ENCODE peak calls at places on chromosomes 13 and 19, in six cellular contexts. Z is fibroblast of lung, S is AG04450, H is GM13976, A is adrenal gland, N is GM10248. O is an unnamed sample.

GRCh38 chr13:99125335-99125915 is 75.2 kb upstream of the UBAC2 start:
- DNase-seq in Z (no peak), S (no peak), H (no peak), A (no peak), N (no peak), O (no peak)

GRCh38 chr13:44439615-44440014 is 66.0 kb downstream of the SERP2 start:
- DNase-seq in Z (no peak), S (no peak), H (no peak), A (no peak), N (no peak), O (no peak)

GRCh38 chr19:47741544-47742125 is 3.7 kb upstream of the NOP53 start:
- DNase-seq in Z (no peak), S (no peak), H (no peak), A (no peak), N (no peak), O (no peak)

GRCh38 chr19:2650515-2650914 is 52.0 kb downstream of the GNG7 start:
- DNase-seq in Z (no peak), S (no peak), H (no peak), A (no peak), N (no peak), O (no peak)

GRCh38 chr13:51539887-51540286 is 44.4 kb upstream of the WDFY2 start:
- DNase-seq in Z (no peak), S (no peak), H (no peak), A (no peak), N (no peak), O (no peak)

GRCh38 chr19:39347332-39348227 is 5.4 kb downstream of the SAMD4B start:
- DNase-seq in Z (peak), S (no peak), H (no peak), A (no peak), N (no peak), O (no peak)

GRCh38 chr19:18202759-18203407 is 959 bp downstream of the RAB3A start:
- DNase-seq in Z (no peak), S (no peak), H (no peak), A (peak), N (peak), O (peak)

GRCh38 chr13:64723735-64724134 is 2506.4 kb downstream of the PCDH9 start:
- DNase-seq in Z (peak), S (peak), H (no peak), A (no peak), N (no peak), O (peak)

GRCh38 chr13:79423801-79424642 is 18.0 kb upstream of the RBM26 start:
- DNase-seq in Z (peak), S (peak), H (peak), A (no peak), N (peak), O (peak)

DNA sequence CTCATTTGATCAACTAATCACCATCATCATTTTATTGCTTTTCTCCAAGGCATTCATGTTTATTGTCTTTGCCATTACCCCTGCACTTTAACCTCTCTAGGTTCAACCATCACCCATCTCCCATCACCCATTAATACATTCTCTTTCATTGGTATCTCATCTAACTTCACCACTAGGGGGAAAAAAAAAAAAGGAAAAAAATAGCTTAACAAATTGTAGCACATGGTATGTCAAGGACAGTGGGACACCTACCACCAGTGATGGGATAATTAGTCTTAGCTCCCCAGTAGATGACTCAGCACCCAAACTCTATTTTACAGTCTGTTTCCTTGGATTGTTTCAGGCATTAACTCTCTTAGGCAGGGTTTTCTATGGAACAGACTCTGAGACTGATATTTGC is 1770.2 kb upstream of the MIR17HG start:
- DNase-seq in Z (no peak), S (no peak), H (no peak), A (no peak), N (no peak), O (peak)
- TF ChIP-seq CTCF in Z (no peak), S (no peak), H (no peak), A (no peak), N (no peak), O (no peak)

GRCh38 chr19:51926784-51927741 is at the start of gene ZNF613:
- DNase-seq in Z (peak), S (peak), H (peak), A (peak), N (peak), O (peak)
- TF ChIP-seq CTCF in Z (no peak), S (peak), H (no peak), A (no peak), N (no peak), O (peak)

GRCh38 chr13:32261567-32261966 is 53.6 kb downstream of the ZAR1L start:
- DNase-seq in Z (peak), S (peak), H (no peak), A (peak), N (no peak), O (no peak)

GRCh38 chr13:32257649-32258048 is 57.5 kb downstream of the ZAR1L start:
- DNase-seq in Z (no peak), S (no peak), H (no peak), A (no peak), N (no peak), O (no peak)

GRCh38 chr13:32256243-32256642 is 58.9 kb downstream of the ZAR1L start:
- DNase-seq in Z (no peak), S (no peak), H (no peak), A (no peak), N (no peak), O (no peak)

GRCh38 chr13:32262165-32262564 is 53.0 kb downstream of the ZAR1L start:
- DNase-seq in Z (peak), S (no peak), H (no peak), A (no peak), N (no peak), O (no peak)

GRCh38 chr13:32259116-32259515 is 56.0 kb downstream of the ZAR1L start:
- DNase-seq in Z (no peak), S (no peak), H (no peak), A (no peak), N (no peak), O (peak)
- TF ChIP-seq CTCF in Z (no peak), S (no peak), H (no peak), A (no peak), N (no peak), O (peak)

GRCh38 chr19:1035998-1036621 is 3.8 kb upstream of the ABCA7 start:
- DNase-seq in Z (no peak), S (no peak), H (no peak), A (no peak), N (no peak), O (peak)
- TF ChIP-seq CTCF in Z (no peak), S (peak), H (peak), A (no peak), N (no peak), O (peak)

DNA sequence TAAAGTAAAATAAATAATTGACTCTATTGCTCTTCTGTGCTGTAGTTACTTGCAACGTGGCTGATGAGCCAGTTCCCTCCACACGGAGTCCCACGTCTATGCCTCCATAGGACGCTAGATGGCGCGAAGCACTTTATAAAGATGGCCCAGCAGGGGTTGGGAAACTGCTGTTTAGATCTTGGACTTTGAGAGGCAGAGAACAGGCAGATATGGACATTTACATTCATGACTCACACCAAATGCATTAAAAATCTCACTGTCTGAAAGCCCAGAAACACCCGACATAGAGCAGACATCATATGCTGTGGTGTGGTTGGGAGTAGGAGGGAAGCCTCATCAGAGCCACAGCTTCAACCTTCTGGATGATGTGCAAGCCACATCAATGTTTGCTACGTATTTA is 643.1 kb upstream of the ARGLU1 start:
- DNase-seq in Z (peak), S (peak), H (peak), A (peak), N (peak), O (peak)
- TF ChIP-seq CTCF in Z (peak), S (peak), H (peak), A (peak), N (peak), O (peak)

GRCh38 chr13:106036870-106037269 is 498.6 kb downstream of the EFNB2 start:
- DNase-seq in Z (no peak), S (no peak), H (no peak), A (no peak), N (no peak), O (peak)
- TF ChIP-seq CTCF in Z (no peak), S (no peak), H (no peak), A (no peak), N (no peak), O (peak)

DNA sequence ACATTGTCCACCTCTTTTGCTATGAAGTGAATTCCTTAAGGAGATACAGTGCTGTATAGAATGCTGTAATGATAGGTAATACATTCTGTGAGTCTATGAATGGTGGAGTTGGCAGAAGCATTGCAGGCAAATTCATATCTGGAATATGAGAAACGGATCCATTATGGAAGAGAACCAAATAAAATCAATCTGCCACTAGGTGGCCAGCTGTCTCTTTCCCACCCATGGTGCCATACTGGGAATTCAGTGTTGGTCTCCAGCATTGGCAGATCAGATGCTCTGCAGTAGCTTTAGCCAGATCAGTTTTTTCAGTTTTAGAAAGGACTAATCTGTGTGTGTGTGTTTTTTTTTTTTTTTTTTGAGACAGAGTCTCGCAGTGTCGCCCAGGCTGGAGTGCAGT is 27.6 kb downstream of the DNAJC3 start:
- DNase-seq in Z (no peak), S (no peak), H (no peak), A (no peak), N (no peak), O (peak)
- TF ChIP-seq CTCF in Z (peak), S (peak), H (no peak), A (no peak), N (peak), O (peak)

DNA sequence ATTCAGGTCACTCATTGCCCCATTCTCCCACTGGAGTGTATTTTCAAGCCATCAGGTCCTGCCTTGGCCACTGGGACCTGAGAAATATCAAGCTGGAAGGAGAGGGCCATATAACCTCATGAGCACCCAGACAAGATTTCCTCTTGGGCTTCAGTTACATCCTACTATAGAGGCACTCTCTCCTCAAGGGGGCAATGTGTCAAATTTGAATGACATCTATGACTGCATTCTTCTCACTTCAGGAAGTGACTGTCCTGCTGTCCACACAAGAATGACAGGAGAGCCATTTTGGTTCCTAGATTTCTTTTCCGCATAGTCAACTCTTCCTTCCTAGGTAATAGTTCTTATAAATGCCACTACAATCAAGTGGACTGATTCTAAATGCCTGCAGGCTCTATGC is 416.2 kb downstream of the DIAPH3 start:
- DNase-seq in Z (no peak), S (no peak), H (no peak), A (no peak), N (no peak), O (peak)
- TF ChIP-seq CTCF in Z (no peak), S (no peak), H (no peak), A (no peak), N (no peak), O (peak)

O was measured in GM23338.